ENCODE peak calls at places on chromosomes 4 and X, in five cellular contexts. A, Z, J, H and F are unnamed samples.

GRCh38 chr4:171966356-171966755 is 153.2 kb downstream of the GALNTL6 start:
- DNase-seq in A (no peak), Z (no peak), J (no peak), H (no peak), F (no peak)

GRCh38 chr4:153438916-153439756 is 27.0 kb upstream of the TMEM131L start:
- DNase-seq in H (no peak), A (no peak), J (no peak), Z (no peak), F (no peak)

GRCh38 chr4:109708990-109709389 is 5.7 kb upstream of the CASP6 start:
- DNase-seq in A (no peak), H (no peak), J (no peak), Z (no peak), F (no peak)

GRCh38 chrX:586351-586750 is 44.2 kb upstream of the SHOX start:
- DNase-seq in Z (no peak), A (no peak), J (no peak), H (no peak), F (no peak)

GRCh38 chr4:153616005-153616555 is 68.0 kb upstream of the TLR2 start:
- DNase-seq in A (peak), Z (no peak), J (no peak), H (no peak), F (no peak)

GRCh38 chr4:138242830-138243149 is 641 bp upstream of the SLC7A11 start:
- DNase-seq in J (no peak), A (no peak), H (no peak), Z (no peak), F (no peak)

GRCh38 chr4:25670991-25671390 is 15.3 kb downstream of the SLC34A2 start:
- DNase-seq in A (no peak), H (no peak), J (no peak), Z (no peak), F (no peak)

GRCh38 chr4:73573794-73574528 is 46.3 kb downstream of the RASSF6 start:
- DNase-seq in H (peak), J (peak), A (peak), Z (peak), F (peak)

GRCh38 chr4:182766851-182767250 is 150.3 kb downstream of the DCTD start:
- DNase-seq in A (no peak), H (no peak), J (no peak), Z (no peak), F (no peak)

GRCh38 chr4:53196195-53196641 is 169.6 kb downstream of the SCFD2 start:
- DNase-seq in Z (no peak), J (no peak), A (peak), H (no peak), F (peak)

GRCh38 chrX:17471121-17471520 is 96.1 kb downstream of the NHS start:
- DNase-seq in A (peak), H (no peak), Z (no peak), J (no peak), F (no peak)

GRCh38 chr4:3199661-3200422 is 49.1 kb upstream of the MSANTD1 start:
- DNase-seq in A (no peak), H (no peak), Z (no peak), J (no peak), F (no peak)

GRCh38 chrX:69234624-69235023 is 69.4 kb upstream of the PJA1 start:
- DNase-seq in J (no peak), Z (no peak), H (no peak), A (no peak), F (no peak)

GRCh38 chr4:1058198-1058996 is 47.0 kb downstream of the FGFRL1 start:
- DNase-seq in Z (no peak), J (no peak), A (no peak), H (no peak), F (no peak)

GRCh38 chr4:1339489-1339888 is 7.5 kb upstream of the UVSSA start:
- DNase-seq in J (peak), A (no peak), Z (no peak), H (no peak), F (no peak)

GRCh38 chr4:4387531-4388311 is 819 bp downstream of the NSG1 start:
- DNase-seq in A (no peak), J (no peak), Z (no peak), H (peak), F (no peak)

GRCh38 chr4:20127626-20128025 is 124.1 kb upstream of the SLIT2 start:
- DNase-seq in A (peak), H (no peak), J (no peak), Z (no peak), F (no peak)

GRCh38 chr4:17030543-17030942 is 132.1 kb upstream of the LDB2 start:
- DNase-seq in A (peak), H (no peak), Z (no peak), J (no peak), F (peak)

GRCh38 chr4:112813790-112814189 is 176.8 kb downstream of the LARP7 start:
- DNase-seq in A (peak), J (no peak), H (no peak), Z (no peak), F (peak)

GRCh38 chr4:137656661-137657060 is 124.4 kb upstream of the PCDH18 start:
- DNase-seq in Z (no peak), H (no peak), A (no peak), J (no peak), F (no peak)

GRCh38 chrX:140744085-140744484 is 34.5 kb downstream of the LINC00632 start:
- DNase-seq in A (peak), J (no peak), H (no peak), Z (no peak), F (no peak)

GRCh38 chrX:25523574-25523973 is 507.8 kb upstream of the ARX start:
- DNase-seq in Z (no peak), J (no peak), A (peak), H (peak), F (no peak)

DNA sequence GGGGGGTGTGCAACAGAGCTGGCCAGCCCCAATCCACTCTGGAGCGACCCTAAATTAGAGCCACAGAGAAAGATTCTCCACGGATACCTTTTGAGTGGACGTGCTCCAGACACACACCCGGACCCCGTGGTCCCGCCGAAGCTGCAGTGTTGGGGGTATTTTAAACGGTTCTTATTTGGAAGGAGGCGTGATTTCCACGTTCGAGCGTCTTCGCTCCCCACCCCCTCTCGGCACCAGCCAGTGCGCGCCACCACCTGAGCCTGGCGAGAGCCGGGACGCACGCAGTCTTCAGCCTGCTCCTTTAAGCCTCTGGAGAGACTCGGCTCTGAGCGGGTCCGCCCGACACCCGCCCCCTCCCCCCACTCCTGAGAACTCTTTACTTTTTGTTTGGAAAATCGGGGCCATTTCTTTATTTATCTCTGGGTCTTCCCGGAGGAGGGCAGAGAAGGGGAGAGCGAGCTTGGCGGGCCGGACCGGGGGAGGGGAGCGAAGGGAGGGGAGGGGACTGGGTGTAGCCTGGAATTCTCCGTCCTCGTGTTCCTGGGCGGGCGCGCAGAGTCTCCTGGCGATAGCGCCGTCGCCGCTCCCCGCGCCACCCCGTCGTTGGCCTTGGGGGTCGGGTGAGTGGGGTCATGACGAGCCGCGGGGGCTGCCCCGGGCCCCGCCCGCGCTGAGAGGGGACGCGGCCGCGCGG is 660 bp upstream of the PTCHD1 start:
- DNase-seq in J (no peak), Z (no peak), A (no peak), H (no peak), F (no peak)
- H3K4me3 ChIP-seq in J (peak), Z (no peak), A (no peak), H (peak), F (no peak)

GRCh38 chrX:132652871-132653270 is 164.0 kb upstream of the MBNL3 start:
- DNase-seq in H (no peak), J (no peak), Z (no peak), A (no peak), F (no peak)

GRCh38 chrX:132648870-132649269 is 160.0 kb upstream of the MBNL3 start:
- DNase-seq in Z (no peak), H (no peak), A (peak), J (no peak), F (no peak)

GRCh38 chrX:132651411-132652086 is 162.7 kb upstream of the MBNL3 start:
- DNase-seq in H (no peak), A (peak), Z (no peak), J (no peak), F (no peak)
- TF ChIP-seq CTCF in H (no peak), A (no peak), Z (no peak), J (no peak), F (no peak)

DNA sequence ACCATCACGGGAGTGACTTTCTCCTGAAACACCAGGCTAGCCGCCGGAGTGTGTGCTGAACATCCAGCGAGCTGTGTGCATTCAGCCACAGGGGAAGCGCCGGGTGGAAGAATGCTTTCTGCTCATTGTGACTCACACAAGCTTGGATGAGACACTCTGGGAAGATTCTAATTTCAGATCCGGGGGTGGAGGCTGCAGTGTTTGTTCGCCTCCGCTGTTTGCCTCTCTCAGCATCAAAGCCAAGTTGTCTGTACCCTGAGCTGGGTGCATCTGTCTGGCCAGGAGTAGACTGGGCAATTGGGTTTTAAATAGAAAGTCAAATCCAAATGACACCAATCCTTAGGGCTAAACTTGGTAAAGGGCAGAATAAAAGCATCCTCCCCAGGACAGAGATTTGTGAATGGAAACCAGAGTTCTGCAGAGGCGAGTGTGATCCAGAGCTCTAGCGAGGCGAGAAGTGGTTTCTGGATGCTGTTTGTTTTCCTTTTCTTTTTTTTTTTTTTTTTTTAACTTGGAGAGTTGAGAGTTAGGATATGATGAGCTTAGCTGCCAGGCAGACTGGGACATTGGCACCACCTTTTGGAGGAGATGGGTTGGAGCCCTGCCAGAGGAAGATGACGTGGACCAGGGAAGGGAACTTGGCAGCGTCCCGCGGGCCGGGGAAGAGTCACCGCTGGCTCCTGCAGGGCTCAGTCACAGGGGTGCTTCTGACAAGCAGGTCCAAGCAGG is 196.0 kb upstream of the PSAPL1 start:
- DNase-seq in J (peak), A (peak), Z (no peak), H (peak), F (peak)
- H3K4me3 ChIP-seq in J (no peak), A (no peak), Z (no peak), H (no peak), F (peak)

GRCh38 chrX:110987292-110987691 is 108.7 kb upstream of the PAK3 start:
- DNase-seq in Z (no peak), A (no peak), J (no peak), H (no peak), F (no peak)

GRCh38 chrX:110989869-110990268 is 106.1 kb upstream of the PAK3 start:
- DNase-seq in J (no peak), A (no peak), H (no peak), Z (no peak), F (no peak)

GRCh38 chrX:110989447-110989846 is 106.5 kb upstream of the PAK3 start:
- DNase-seq in J (no peak), H (no peak), A (no peak), Z (no peak), F (no peak)

DNA sequence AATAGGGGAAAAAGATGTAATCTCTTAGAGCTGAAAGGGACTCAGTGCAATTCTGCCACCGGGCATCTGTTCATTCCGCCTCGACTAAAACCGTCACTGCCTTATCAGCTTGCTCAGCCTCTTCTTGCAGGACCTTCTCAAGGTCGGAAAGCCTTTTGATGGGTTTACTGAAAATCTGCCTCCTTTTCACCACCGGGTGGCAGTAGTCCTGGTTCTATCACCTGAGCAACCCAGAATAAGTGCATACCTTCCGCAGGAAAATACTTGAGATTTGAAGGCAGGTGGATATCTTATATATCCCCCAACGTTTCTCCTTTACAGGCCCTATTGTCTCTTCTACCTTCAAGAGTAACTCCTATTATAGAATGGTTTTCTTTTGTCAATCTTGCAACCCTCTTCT is 103.4 kb upstream of the PAK3 start:
- DNase-seq in J (no peak), A (peak), H (peak), Z (peak), F (no peak)
- TF ChIP-seq CTCF in J (peak), A (peak), H (peak), Z (peak), F (peak)

GRCh38 chr4:173522874-173523395 is 7.1 kb downstream of the HAND2 start:
- DNase-seq in H (peak), J (no peak), Z (no peak), A (no peak), F (no peak)
- H3K4me3 ChIP-seq in H (peak), J (peak), Z (no peak), A (peak), F (peak)

DNA sequence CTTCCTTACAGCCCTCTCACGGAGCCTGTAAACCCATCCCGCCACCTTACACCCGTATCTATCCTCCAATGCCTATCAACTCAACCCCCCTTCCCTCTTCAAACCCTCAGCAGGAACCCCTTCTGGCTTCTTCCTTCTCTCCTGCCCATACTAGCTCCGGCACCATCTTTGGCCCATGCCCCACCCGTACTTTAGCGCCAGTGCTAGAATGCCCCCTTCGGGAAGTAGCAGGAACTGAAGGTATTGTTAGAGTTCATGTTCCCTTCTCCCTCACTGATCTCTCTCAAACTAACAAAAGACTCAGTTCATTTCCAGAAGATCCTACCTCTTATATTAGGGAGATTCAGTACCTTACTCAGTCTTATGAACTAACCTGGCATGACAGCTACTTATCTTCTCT is 2.7 kb upstream of the UGT2B15 start:
- DNase-seq in Z (no peak), H (no peak), A (no peak), J (no peak), F (no peak)
- TF ChIP-seq CTCF in Z (no peak), H (no peak), A (no peak), J (no peak), F (no peak)

GRCh38 chr4:184470785-184471110 is 3.6 kb downstream of the IRF2 start:
- DNase-seq in Z (no peak), H (no peak), J (no peak), A (no peak), F (no peak)
- H3K4me3 ChIP-seq in Z (no peak), H (no peak), J (no peak), A (no peak), F (no peak)

GRCh38 chr4:165345663-165346417 is 18.4 kb downstream of the MSMO1 start:
- DNase-seq in J (no peak), Z (no peak), A (no peak), H (no peak), F (no peak)
- TF ChIP-seq CTCF in J (no peak), Z (no peak), A (peak), H (no peak), F (no peak)

GRCh38 chrX:2520539-2520938 is 19.8 kb upstream of the DHRSX start:
- DNase-seq in Z (no peak), A (no peak), H (no peak), J (no peak), F (no peak)

GRCh38 chrX:2514131-2514530 is 13.4 kb upstream of the DHRSX start:
- DNase-seq in J (no peak), Z (no peak), A (no peak), H (no peak), F (no peak)

GRCh38 chrX:2513120-2513664 is 12.4 kb upstream of the DHRSX start:
- DNase-seq in J (no peak), H (no peak), Z (no peak), A (no peak), F (no peak)

GRCh38 chrX:2512501-2512900 is 11.7 kb upstream of the DHRSX start:
- DNase-seq in A (no peak), Z (no peak), H (no peak), J (no peak), F (no peak)

GRCh38 chrX:2516612-2517011 is 15.8 kb upstream of the DHRSX start:
- DNase-seq in A (no peak), Z (no peak), J (no peak), H (no peak), F (no peak)
- H3K4me3 ChIP-seq in A (no peak), Z (no peak), J (no peak), H (no peak), F (no peak)

GRCh38 chr4:58411904-58412303 is 1301.7 kb upstream of the IGFBP7 start:
- DNase-seq in Z (no peak), H (no peak), J (no peak), A (no peak), F (no peak)

DNA sequence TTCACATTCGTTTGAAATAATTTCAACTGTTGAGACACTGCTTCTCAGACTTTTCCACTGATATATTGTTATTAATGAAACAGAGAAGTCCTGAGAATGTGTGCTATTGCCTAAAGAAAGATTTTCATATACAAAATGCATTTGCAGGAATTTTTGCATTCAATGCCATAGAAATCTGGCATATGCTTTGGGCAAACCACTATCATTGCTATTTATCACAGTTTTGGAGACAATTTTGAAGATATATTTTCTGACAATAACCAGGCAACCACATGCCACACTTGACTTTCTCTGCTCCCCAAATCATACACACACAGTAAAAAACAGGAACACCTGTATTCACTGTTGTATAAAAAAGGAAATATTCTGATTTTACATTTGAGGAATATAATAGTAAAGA is 1303.7 kb upstream of the IGFBP7 start:
- DNase-seq in H (no peak), A (no peak), Z (no peak), J (no peak), F (no peak)
- TF ChIP-seq CTCF in H (no peak), A (no peak), Z (no peak), J (no peak), F (no peak)